ENCODE peak calls at places on chromosomes 16 and 17, in ten cellular contexts. F is GM23338, K is HCT116, Z is HepG2, H is transverse colon, S is endothelial cell of umbilical vein, D is H1, M is Panc1, O is SK-N-SH, I is HL-60. W is an unnamed sample.

GRCh38 chr16:28845173-28846079 is 722 bp downstream of the TUFM start:
- DNase-seq in O (peak), M (no peak), K (peak), Z (peak), D (peak), I (no peak), F (peak), H (peak), S (peak), W (no peak)

GRCh38 chr17:8012996-8013640 is 10.7 kb downstream of the GUCY2D start:
- DNase-seq in D (no peak), S (no peak), K (no peak), M (no peak), O (no peak), I (no peak), F (no peak), Z (no peak), H (no peak), W (no peak)

GRCh38 chr16:82603784-82604411 is 22.9 kb upstream of the CDH13 start:
- DNase-seq in D (no peak), K (peak), H (peak), S (peak), I (no peak), M (no peak), F (peak), Z (peak), O (no peak), W (peak)

GRCh38 chr16:76343761-76344160 is 66.6 kb downstream of the CNTNAP4 start:
- DNase-seq in Z (no peak), F (no peak), M (no peak), I (no peak), O (no peak), D (no peak), K (no peak), H (no peak), S (no peak), W (no peak)

GRCh38 chr17:73291260-73291801 is 20.5 kb downstream of the CDC42EP4 start:
- DNase-seq in Z (no peak), F (no peak), S (peak), H (peak), D (no peak), M (no peak), I (peak), O (no peak), K (peak), W (no peak)

GRCh38 chr17:8126306-8127066 is 2.6 kb upstream of the HES7 start:
- DNase-seq in Z (no peak), F (peak), K (no peak), M (no peak), O (peak), I (no peak), D (no peak), S (peak), H (peak), W (peak)

GRCh38 chr17:50953831-50954601 is 87.9 kb upstream of the TOB1 start:
- DNase-seq in D (no peak), O (peak), M (no peak), I (no peak), H (peak), Z (no peak), K (no peak), S (peak), F (peak), W (peak)

GRCh38 chr16:74446866-74447265 is 25.6 kb upstream of the CLEC18B start:
- DNase-seq in O (no peak), S (no peak), H (no peak), F (no peak), I (no peak), D (no peak), K (no peak), M (no peak), Z (no peak), W (no peak)

GRCh38 chr17:59899099-59899498 is 6.2 kb downstream of the RPS6KB1 start:
- DNase-seq in Z (no peak), D (no peak), H (no peak), O (no peak), S (no peak), M (no peak), F (no peak), K (no peak), I (peak), W (no peak)

GRCh38 chr17:57972151-57972550 is 15.9 kb downstream of the VEZF1 start:
- DNase-seq in D (no peak), I (no peak), O (peak), F (no peak), S (no peak), M (no peak), Z (no peak), H (no peak), K (no peak), W (no peak)

GRCh38 chr17:28720247-28720996 is 637 bp downstream of the RPL23A start:
- DNase-seq in O (no peak), M (no peak), I (peak), H (no peak), K (no peak), D (no peak), Z (no peak), F (no peak), S (no peak), W (no peak)

GRCh38 chr16:11852092-11852809 is 909 bp upstream of the RSL1D1 start:
- DNase-seq in F (no peak), K (no peak), Z (peak), M (no peak), O (peak), I (no peak), S (no peak), H (no peak), D (no peak), W (no peak)

GRCh38 chr17:2047590-2047989 is 5.8 kb downstream of the OVCA2 start:
- DNase-seq in O (no peak), F (no peak), D (no peak), H (no peak), S (no peak), M (no peak), Z (no peak), I (no peak), K (no peak), W (no peak)

GRCh38 chr16:88317619-88317977 is 65.2 kb upstream of the ZNF469 start:
- DNase-seq in F (no peak), I (no peak), S (no peak), H (no peak), Z (no peak), O (no peak), K (no peak), M (no peak), D (no peak), W (no peak)

GRCh38 chr17:7614422-7615264 is at the start of gene FXR2:
- DNase-seq in O (peak), F (peak), D (peak), I (no peak), S (peak), H (peak), K (peak), Z (peak), M (peak), W (peak)

DNA sequence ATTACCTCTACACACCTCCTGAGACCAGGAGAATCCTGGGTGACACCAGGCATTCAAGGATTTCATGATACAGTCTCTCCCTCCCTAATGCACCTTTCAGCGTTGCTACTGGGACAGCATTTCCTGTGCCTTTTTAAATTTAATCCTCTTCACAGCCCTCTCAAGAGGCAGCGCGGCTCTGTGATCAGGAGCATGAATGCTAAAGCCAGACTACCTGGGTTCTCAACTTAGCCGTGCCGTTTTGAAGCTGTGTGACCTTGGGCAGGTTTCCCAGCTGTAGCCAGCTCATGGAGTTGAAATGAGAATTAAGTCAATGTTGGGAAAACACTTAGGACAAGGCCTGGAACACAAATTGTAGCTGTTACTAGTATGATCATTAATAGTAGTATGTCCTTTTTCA is 191.8 kb downstream of the XYLT1 start:
- DNase-seq in H (no peak), O (no peak), K (no peak), F (no peak), S (no peak), M (no peak), D (no peak), I (no peak), Z (no peak), W (no peak)
- H3K27ac ChIP-seq in H (no peak), O (no peak), K (no peak), F (no peak), S (no peak), M (no peak), D (no peak), I (no peak), Z (no peak), W (no peak)

DNA sequence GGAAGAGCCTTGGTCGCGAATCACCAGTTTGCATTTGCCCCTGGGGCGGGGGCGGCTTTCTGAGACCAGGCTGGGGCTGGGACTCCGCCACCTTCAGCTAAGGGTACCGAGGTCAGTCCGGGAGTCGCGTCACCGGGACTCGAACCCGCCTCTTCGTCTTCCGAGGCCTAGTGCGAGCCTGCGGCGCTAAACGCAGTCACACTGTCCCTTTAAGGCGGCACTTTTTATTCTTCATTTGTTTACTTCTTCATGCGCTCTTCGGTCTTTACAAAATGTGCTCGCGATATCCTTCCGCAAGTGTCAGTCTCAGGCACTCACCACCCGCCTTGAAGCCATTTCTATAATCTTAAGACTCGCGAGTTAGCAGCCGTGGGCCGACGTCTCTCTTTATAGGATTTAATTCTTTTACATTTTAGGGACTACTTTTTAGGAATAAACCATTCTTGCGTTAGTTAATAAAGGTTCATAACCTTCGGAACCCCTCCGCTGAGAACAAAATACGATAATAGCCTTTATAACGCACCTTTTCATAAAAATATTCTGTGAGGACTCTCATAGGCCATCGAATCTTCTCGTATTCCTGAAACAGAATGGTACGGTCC is 593 bp upstream of the HEXIM1 start:
- DNase-seq in H (peak), M (peak), O (no peak), K (peak), Z (peak), F (peak), S (peak), D (no peak), I (peak), W (peak)
- TF ChIP-seq POLR2AphosphoS5 in H (peak), M (no peak), O (peak), K (peak), Z (no peak), F (no peak), S (no peak), D (no peak), I (no peak), W (peak)

GRCh38 chr16:15494231-15494630 is 59.8 kb downstream of the BMERB1 start:
- DNase-seq in M (peak), K (peak), O (no peak), F (no peak), I (no peak), H (no peak), Z (peak), S (no peak), D (no peak), W (no peak)
- H3K27ac ChIP-seq in M (no peak), K (peak), O (peak), F (no peak), I (no peak), H (peak), Z (no peak), S (no peak), D (no peak), W (no peak)

GRCh38 chr17:19714542-19715411 is 1.6 kb downstream of the SLC47A2 start:
- DNase-seq in K (no peak), Z (no peak), I (no peak), M (no peak), H (no peak), S (no peak), D (no peak), O (no peak), F (no peak), W (no peak)
- TF ChIP-seq POLR2AphosphoS5 in K (no peak), Z (no peak), I (no peak), M (no peak), H (no peak), S (no peak), D (no peak), O (no peak), F (no peak), W (no peak)

DNA sequence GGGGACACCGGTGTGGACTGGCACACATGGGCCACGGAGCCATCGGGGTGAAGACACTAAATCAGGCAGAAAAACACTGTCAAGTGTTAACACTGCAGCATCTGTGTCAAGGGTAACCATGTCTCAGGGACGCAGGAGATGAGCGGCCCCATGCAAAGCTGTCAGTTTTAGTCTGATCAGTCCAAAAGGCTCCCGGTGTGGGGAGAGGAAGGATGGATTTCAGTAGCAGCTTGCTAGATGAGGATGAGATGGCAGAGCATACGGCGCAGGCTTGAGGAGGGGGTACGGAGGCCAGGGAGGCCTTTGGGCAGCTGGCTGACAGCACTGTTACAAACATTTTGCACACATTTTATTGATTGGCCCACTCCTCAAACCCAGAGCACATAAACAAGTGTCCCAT is 98.1 kb downstream of the GNAO1 start:
- DNase-seq in M (no peak), O (no peak), K (no peak), S (no peak), F (no peak), I (no peak), D (no peak), Z (no peak), H (no peak), W (no peak)
- H3K27ac ChIP-seq in M (no peak), O (no peak), K (no peak), S (no peak), F (no peak), I (no peak), D (no peak), Z (no peak), H (no peak), W (no peak)

DNA sequence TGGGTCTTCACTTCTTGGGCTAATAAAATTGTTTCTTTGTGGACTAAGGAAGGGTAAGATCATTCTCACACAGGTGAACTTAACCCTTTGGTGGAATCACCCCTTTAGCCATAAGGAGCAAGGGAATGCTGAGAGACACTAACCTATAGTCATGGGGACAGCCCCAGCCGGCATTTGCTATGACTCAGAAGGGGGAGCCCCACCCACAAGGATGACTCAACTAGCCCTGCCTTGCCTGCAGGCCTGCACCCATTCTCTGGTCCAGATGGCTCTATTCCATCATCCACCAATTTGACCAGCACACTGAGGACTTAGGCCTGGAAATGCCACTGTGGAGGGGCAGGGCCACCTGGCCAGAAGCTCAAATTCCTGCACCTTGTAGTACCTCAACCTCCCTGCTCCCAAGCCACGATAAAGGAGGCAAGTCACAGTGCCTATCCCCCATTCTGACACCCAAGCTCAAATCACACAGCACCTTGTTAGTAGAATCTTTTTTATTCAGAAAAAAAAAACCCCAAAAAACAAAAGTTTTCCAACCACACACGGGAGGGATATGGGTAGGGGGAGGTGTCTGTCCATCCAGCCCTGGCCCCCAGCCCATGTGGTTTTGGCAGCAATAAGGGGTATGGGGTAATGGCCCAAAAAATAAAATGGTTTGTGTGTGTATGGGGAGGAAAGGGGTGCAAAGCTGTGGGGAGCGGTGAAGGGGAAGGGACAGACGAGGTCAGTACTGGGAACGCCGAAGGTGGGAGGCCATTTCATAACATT is 3.0 kb downstream of the PFN1 start:
- DNase-seq in D (no peak), I (peak), F (peak), S (peak), O (no peak), K (peak), M (peak), Z (peak), H (peak), W (peak)
- TF ChIP-seq POLR2AphosphoS5 in D (peak), I (peak), F (peak), S (no peak), O (no peak), K (peak), M (no peak), Z (peak), H (peak), W (peak)

GRCh38 chr16:19688396-19689024 is 29.5 kb downstream of the KNOP1 start:
- DNase-seq in M (no peak), F (no peak), O (no peak), S (no peak), I (no peak), H (no peak), K (no peak), Z (no peak), D (no peak), W (no peak)

GRCh38 chr16:19690196-19690595 is 27.8 kb downstream of the KNOP1 start:
- DNase-seq in H (no peak), M (no peak), O (no peak), D (no peak), S (peak), Z (no peak), F (no peak), I (no peak), K (no peak), W (no peak)

GRCh38 chr16:19694989-19695388 is 23.0 kb downstream of the KNOP1 start:
- DNase-seq in O (no peak), Z (no peak), S (no peak), I (no peak), F (peak), H (no peak), M (no peak), D (no peak), K (no peak), W (no peak)

GRCh38 chr16:19689342-19689741 is 28.7 kb downstream of the KNOP1 start:
- DNase-seq in M (no peak), S (no peak), D (no peak), K (no peak), H (no peak), O (no peak), Z (no peak), I (no peak), F (no peak), W (no peak)

DNA sequence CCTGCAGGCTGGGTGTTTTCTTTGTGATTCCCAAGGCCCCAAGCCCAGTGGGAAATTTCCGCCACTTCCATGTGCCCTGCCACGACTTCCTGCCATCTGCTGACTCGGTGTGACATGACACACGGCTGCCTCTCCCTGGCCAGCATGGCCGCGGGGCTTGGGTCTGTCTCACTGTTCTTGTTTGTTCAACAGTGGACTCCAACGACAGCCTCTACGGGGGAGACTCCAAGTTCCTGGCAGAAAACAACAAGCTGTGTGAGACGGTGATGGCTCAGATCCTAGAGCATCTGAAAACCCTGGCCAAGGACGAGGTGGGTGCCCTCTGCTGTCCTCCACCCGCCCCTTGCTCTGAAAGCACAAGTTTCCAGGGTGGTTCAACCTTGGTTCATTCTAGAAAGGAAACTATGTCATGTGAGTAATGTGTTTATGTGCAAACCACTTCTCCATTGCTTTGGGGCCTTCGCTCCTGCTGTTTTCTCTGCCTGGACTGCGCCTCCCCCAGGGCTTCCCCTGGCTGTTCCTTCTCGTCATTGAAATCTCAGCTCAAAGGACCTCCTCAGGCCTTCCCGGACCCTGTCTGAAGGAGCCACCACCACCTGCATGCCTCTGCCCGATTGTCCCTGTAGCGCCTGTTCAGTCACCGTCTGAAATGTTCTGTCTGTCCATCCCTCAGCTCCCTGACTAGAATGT is 26.7 kb downstream of the KNOP1 start:
- DNase-seq in S (peak), D (no peak), I (no peak), M (no peak), H (no peak), F (no peak), Z (no peak), O (no peak), K (no peak), W (no peak)
- H3K27ac ChIP-seq in S (no peak), D (no peak), I (no peak), M (no peak), H (no peak), F (no peak), Z (no peak), O (no peak), K (no peak), W (peak)

GRCh38 chr17:39823407-39824054 is 40.6 kb downstream of the IKZF3 start:
- DNase-seq in K (no peak), H (no peak), F (peak), Z (no peak), O (no peak), M (no peak), S (no peak), I (no peak), D (no peak), W (no peak)
- TF ChIP-seq POLR2AphosphoS5 in K (no peak), H (no peak), F (no peak), Z (no peak), O (no peak), M (no peak), S (no peak), I (no peak), D (no peak), W (no peak)

DNA sequence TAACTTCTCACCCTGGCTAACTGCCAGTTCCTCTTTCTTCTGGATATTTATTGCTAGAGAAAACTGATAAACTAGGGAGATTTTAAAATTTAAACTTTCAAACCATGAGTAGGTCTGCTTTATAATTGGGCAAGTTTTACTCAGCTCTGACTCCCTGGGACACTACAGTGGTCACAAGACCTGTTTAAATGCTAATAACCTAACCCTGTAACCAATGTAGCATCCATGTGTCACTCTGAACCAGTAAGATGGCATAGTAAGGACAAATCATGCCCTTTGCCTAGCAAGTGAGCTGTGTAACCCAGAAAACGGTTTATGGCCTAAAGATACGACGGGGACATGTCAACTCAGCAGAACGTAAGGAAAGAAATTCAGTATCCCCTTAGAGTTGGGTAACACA is 85.9 kb downstream of the NCOR1 start:
- DNase-seq in O (no peak), S (no peak), M (no peak), I (no peak), Z (no peak), F (no peak), D (no peak), H (no peak), K (no peak), W (no peak)
- H3K27ac ChIP-seq in O (no peak), S (no peak), M (no peak), I (no peak), Z (no peak), F (no peak), D (no peak), H (no peak), K (no peak), W (no peak)

W was measured in prostate gland.